ENCODE peak calls at places on chromosome 20, in seven cellular contexts. One of them, this sample, is unnamed.

GRCh38 chr20:15708984-15709598 is 864.2 kb downstream of the KIF16B start:
- DNase-seq in testis: peak; percentile 76
- DNase-seq in upper lobe of right lung: peak; percentile 66
- DNase-seq in BE2C: peak; percentile 86
- DNase-seq in cardiac muscle cell: peak; percentile 47
- DNase-seq in fibroblast of lung: peak; percentile 9
- DNase-seq in thoracic aorta: no peak
- DNase-seq in this sample: peak; percentile 12

GRCh38 chr20:21504323-21504722 is 9.5 kb downstream of the NKX2-2 start:
- DNase-seq in testis: no peak
- DNase-seq in upper lobe of right lung: no peak
- DNase-seq in BE2C: no peak
- DNase-seq in cardiac muscle cell: no peak
- DNase-seq in fibroblast of lung: no peak
- DNase-seq in thoracic aorta: no peak
- DNase-seq in this sample: no peak

GRCh38 chr20:16712541-16712947 is 17.3 kb upstream of the SNRPB2 start:
- DNase-seq in testis: no peak
- DNase-seq in upper lobe of right lung: no peak
- DNase-seq in BE2C: no peak
- DNase-seq in cardiac muscle cell: no peak
- DNase-seq in fibroblast of lung: no peak
- DNase-seq in thoracic aorta: no peak
- DNase-seq in this sample: no peak

GRCh38 chr20:37381621-37382538 is 35.9 kb downstream of the SRC start:
- DNase-seq in testis: no peak
- DNase-seq in upper lobe of right lung: peak; percentile 57
- DNase-seq in BE2C: no peak
- DNase-seq in cardiac muscle cell: no peak
- DNase-seq in fibroblast of lung: no peak
- DNase-seq in thoracic aorta: no peak
- DNase-seq in this sample: no peak

GRCh38 chr20:21053002-21053762 is 53.0 kb downstream of the LINC00237 start:
- DNase-seq in testis: no peak
- DNase-seq in upper lobe of right lung: no peak
- DNase-seq in BE2C: peak; percentile 42
- DNase-seq in cardiac muscle cell: peak; percentile 15
- DNase-seq in fibroblast of lung: no peak
- DNase-seq in thoracic aorta: no peak
- DNase-seq in this sample: no peak

GRCh38 chr20:10909803-10910202 is 236.0 kb upstream of the JAG1 start:
- DNase-seq in testis: no peak
- DNase-seq in upper lobe of right lung: no peak
- DNase-seq in BE2C: no peak
- DNase-seq in cardiac muscle cell: no peak
- DNase-seq in fibroblast of lung: no peak
- DNase-seq in thoracic aorta: no peak
- DNase-seq in this sample: no peak

GRCh38 chr20:33789109-33789857 is 21.9 kb upstream of the CHMP4B start:
- DNase-seq in testis: no peak
- DNase-seq in upper lobe of right lung: peak; percentile 74
- DNase-seq in BE2C: peak; percentile 70
- DNase-seq in cardiac muscle cell: peak; percentile 92
- DNase-seq in fibroblast of lung: peak; percentile 86
- DNase-seq in thoracic aorta: peak; percentile 20
- DNase-seq in this sample: no peak

GRCh38 chr20:13913517-13913916 is 76.9 kb downstream of the SEL1L2 start:
- DNase-seq in testis: no peak
- DNase-seq in upper lobe of right lung: no peak
- DNase-seq in BE2C: no peak
- DNase-seq in cardiac muscle cell: no peak
- DNase-seq in fibroblast of lung: no peak
- DNase-seq in thoracic aorta: no peak
- DNase-seq in this sample: no peak

GRCh38 chr20:57657537-57658446 is 37.6 kb upstream of the ZBP1 start:
- DNase-seq in testis: peak; percentile 12
- DNase-seq in upper lobe of right lung: peak; percentile 88
- DNase-seq in BE2C: no peak
- DNase-seq in cardiac muscle cell: no peak
- DNase-seq in fibroblast of lung: no peak
- DNase-seq in thoracic aorta: peak; percentile 3
- DNase-seq in this sample: no peak

GRCh38 chr20:22491188-22491500 is 93.2 kb downstream of the FOXA2 start:
- DNase-seq in testis: no peak
- DNase-seq in upper lobe of right lung: no peak
- DNase-seq in BE2C: no peak
- DNase-seq in cardiac muscle cell: no peak
- DNase-seq in fibroblast of lung: no peak
- DNase-seq in thoracic aorta: no peak
- DNase-seq in this sample: no peak

GRCh38 chr20:25437153-25437581 is 29.7 kb downstream of the GINS1 start:
- DNase-seq in testis: no peak
- DNase-seq in upper lobe of right lung: no peak
- DNase-seq in BE2C: no peak
- DNase-seq in cardiac muscle cell: peak; percentile 76
- DNase-seq in fibroblast of lung: peak; percentile 13
- DNase-seq in thoracic aorta: no peak
- DNase-seq in this sample: no peak

GRCh38 chr20:17635846-17636245 is 46.2 kb downstream of the RRBP1 start:
- DNase-seq in testis: peak; percentile 72
- DNase-seq in upper lobe of right lung: no peak
- DNase-seq in BE2C: no peak
- DNase-seq in cardiac muscle cell: no peak
- DNase-seq in fibroblast of lung: peak; percentile 49
- DNase-seq in thoracic aorta: no peak
- DNase-seq in this sample: no peak

GRCh38 chr20:63957690-63958441 is 1.6 kb upstream of the UCKL1 start:
- DNase-seq in testis: no peak
- DNase-seq in upper lobe of right lung: no peak
- DNase-seq in BE2C: peak; percentile 63
- DNase-seq in cardiac muscle cell: no peak
- DNase-seq in fibroblast of lung: no peak
- DNase-seq in thoracic aorta: no peak
- DNase-seq in this sample: no peak
- H3K4me3 ChIP-seq in testis: no peak overlapping the region
- H3K4me3 ChIP-seq in upper lobe of right lung: no peak overlapping the region
- H3K4me3 ChIP-seq in BE2C: peak overlapping the region; percentile 76
- H3K4me3 ChIP-seq in cardiac muscle cell: no peak overlapping the region
- H3K4me3 ChIP-seq in fibroblast of lung: no peak overlapping the region
- H3K4me3 ChIP-seq in thoracic aorta: peak overlapping the region; percentile 93
- H3K4me3 ChIP-seq in this sample: no peak overlapping the region

DNA sequence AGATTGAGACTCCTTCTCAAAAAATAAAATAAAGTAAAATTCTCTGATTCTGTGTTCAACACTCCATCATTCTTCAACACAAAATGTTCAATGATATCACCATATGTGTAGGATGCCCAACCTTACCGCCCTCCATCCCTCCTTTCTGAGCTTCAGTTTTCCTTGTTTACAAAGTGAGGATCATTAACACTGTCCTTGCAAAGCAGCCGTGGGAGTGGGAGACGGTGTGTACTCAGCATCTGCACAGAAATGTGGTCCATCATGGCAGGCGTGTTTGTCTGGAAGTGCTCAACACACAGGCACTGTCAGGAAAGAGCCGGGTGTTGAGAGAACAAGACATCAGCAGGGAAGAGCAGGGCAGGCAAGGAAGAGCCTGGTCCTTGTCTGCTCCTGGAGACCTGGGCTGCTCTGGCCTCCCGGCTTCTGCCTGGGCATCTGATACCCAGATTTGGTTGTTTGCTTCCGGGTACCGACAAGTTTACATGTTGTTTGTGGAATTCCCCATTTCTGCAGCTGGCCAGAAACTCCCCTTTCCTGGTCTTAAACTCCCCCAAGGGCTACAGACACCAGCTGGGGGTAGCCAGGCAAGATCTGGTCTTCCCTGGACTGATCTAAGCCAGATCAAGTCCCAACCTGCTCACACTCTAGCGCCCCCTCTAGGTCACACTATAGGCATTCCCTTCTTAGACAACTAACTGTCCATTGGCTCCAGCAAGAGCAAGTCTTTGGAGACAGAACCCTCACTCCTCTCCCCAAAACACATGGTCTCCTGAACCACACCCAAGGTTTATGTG is 26.7 kb upstream of the TTPAL start:
- DNase-seq in testis: peak; percentile 33
- DNase-seq in upper lobe of right lung: no peak
- DNase-seq in BE2C: peak; percentile 47
- DNase-seq in cardiac muscle cell: no peak
- DNase-seq in fibroblast of lung: no peak
- DNase-seq in thoracic aorta: no peak
- DNase-seq in this sample: peak; percentile 33
- TF ChIP-seq CTCF in testis: peak; percentile 9
- TF ChIP-seq CTCF in upper lobe of right lung: peak; percentile 27
- TF ChIP-seq CTCF in BE2C: peak; percentile 60
- TF ChIP-seq CTCF in cardiac muscle cell: peak; percentile 42
- TF ChIP-seq CTCF in fibroblast of lung: no peak
- TF ChIP-seq CTCF in thoracic aorta: no peak
- TF ChIP-seq CTCF in this sample: peak; percentile 62

GRCh38 chr20:1897965-1898464 is 2.8 kb downstream of the SIRPA start:
- DNase-seq in testis: no peak
- DNase-seq in upper lobe of right lung: no peak
- DNase-seq in BE2C: no peak
- DNase-seq in cardiac muscle cell: no peak
- DNase-seq in fibroblast of lung: no peak
- DNase-seq in thoracic aorta: no peak
- DNase-seq in this sample: peak; percentile 62
- H3K4me3 ChIP-seq in testis: no peak overlapping the region
- H3K4me3 ChIP-seq in upper lobe of right lung: peak overlapping the region; percentile 17
- H3K4me3 ChIP-seq in BE2C: no peak overlapping the region
- H3K4me3 ChIP-seq in cardiac muscle cell: no peak overlapping the region
- H3K4me3 ChIP-seq in fibroblast of lung: no peak overlapping the region
- H3K4me3 ChIP-seq in thoracic aorta: peak overlapping the region; percentile 96
- H3K4me3 ChIP-seq in this sample: no peak overlapping the region

DNA sequence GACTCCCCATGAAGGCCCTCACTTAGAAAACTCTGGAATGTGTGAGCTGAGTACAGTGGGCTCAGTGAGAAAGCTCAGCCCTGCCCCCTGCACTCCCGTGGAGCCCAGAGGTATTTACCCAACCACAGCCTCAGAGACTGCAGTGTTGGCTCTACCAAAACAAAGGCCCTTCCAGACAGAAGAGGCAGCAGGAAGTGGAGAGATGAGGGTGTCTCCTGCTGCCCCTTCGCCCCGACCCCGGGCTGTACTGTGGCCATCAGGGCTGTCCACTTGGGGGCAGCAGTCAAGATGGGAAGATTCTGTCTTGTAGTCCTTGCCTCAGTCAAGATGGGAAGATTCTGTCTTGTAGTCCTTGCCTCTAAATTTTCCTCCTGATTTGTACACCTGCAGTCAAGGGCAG is 341.3 kb downstream of the TAF4 start:
- DNase-seq in testis: no peak
- DNase-seq in upper lobe of right lung: no peak
- DNase-seq in BE2C: no peak
- DNase-seq in cardiac muscle cell: peak; percentile 5
- DNase-seq in fibroblast of lung: no peak
- DNase-seq in thoracic aorta: no peak
- DNase-seq in this sample: no peak
- TF ChIP-seq CTCF in testis: peak; percentile 19
- TF ChIP-seq CTCF in upper lobe of right lung: peak; percentile 12
- TF ChIP-seq CTCF in BE2C: no peak
- TF ChIP-seq CTCF in cardiac muscle cell: no peak
- TF ChIP-seq CTCF in fibroblast of lung: peak; percentile 18
- TF ChIP-seq CTCF in thoracic aorta: no peak
- TF ChIP-seq CTCF in this sample: no peak

GRCh38 chr20:31712564-31713311 is 9.9 kb downstream of the BCL2L1 start:
- DNase-seq in testis: peak; percentile 93
- DNase-seq in upper lobe of right lung: peak; percentile 80
- DNase-seq in BE2C: no peak
- DNase-seq in cardiac muscle cell: peak; percentile 30
- DNase-seq in fibroblast of lung: peak; percentile 79
- DNase-seq in thoracic aorta: peak; percentile 82
- DNase-seq in this sample: no peak
- H3K4me3 ChIP-seq in testis: no peak overlapping the region
- H3K4me3 ChIP-seq in upper lobe of right lung: peak overlapping the region; percentile 34
- H3K4me3 ChIP-seq in BE2C: no peak overlapping the region
- H3K4me3 ChIP-seq in cardiac muscle cell: no peak overlapping the region
- H3K4me3 ChIP-seq in fibroblast of lung: peak overlapping the region; percentile 32
- H3K4me3 ChIP-seq in thoracic aorta: peak overlapping the region; percentile 65
- H3K4me3 ChIP-seq in this sample: no peak overlapping the region

This sample was measured in GM12864.